ENCODE peak calls at places on chromosomes 2 and 18, in five cellular contexts. One of them, this sample, is unnamed.

GRCh38 chr2:112335600-112335999 is 60.2 kb downstream of the ZC3H6 start:
- DNase-seq in CD8-positive, alpha-beta memory T cell: no peak
- DNase-seq in cardiac muscle cell: no peak
- DNase-seq in breast epithelium: no peak
- DNase-seq in mammary epithelial cell: no peak
- DNase-seq in this sample: no peak

GRCh38 chr18:56639094-56639361 is 636 bp upstream of the TXNL1 start:
- DNase-seq in CD8-positive, alpha-beta memory T cell: no peak
- DNase-seq in cardiac muscle cell: no peak
- DNase-seq in breast epithelium: no peak
- DNase-seq in mammary epithelial cell: no peak
- DNase-seq in this sample: no peak

GRCh38 chr2:165293439-165294420 is 54.5 kb downstream of the SCN2A start:
- DNase-seq in CD8-positive, alpha-beta memory T cell: peak; percentile 51
- DNase-seq in cardiac muscle cell: peak; percentile 92
- DNase-seq in breast epithelium: peak; percentile 28
- DNase-seq in mammary epithelial cell: peak; percentile 88
- DNase-seq in this sample: peak; percentile 48

GRCh38 chr2:32933756-32934095 is 13.0 kb upstream of the LTBP1 start:
- DNase-seq in CD8-positive, alpha-beta memory T cell: no peak
- DNase-seq in cardiac muscle cell: no peak
- DNase-seq in breast epithelium: no peak
- DNase-seq in mammary epithelial cell: no peak
- DNase-seq in this sample: no peak

GRCh38 chr2:46151582-46151981 is 145.6 kb upstream of the EPAS1 start:
- DNase-seq in CD8-positive, alpha-beta memory T cell: no peak
- DNase-seq in cardiac muscle cell: no peak
- DNase-seq in breast epithelium: no peak
- DNase-seq in mammary epithelial cell: peak; percentile 78
- DNase-seq in this sample: no peak

GRCh38 chr2:62727876-62728566 is 22.5 kb downstream of the EHBP1 start:
- DNase-seq in CD8-positive, alpha-beta memory T cell: no peak
- DNase-seq in cardiac muscle cell: no peak
- DNase-seq in breast epithelium: no peak
- DNase-seq in mammary epithelial cell: no peak
- DNase-seq in this sample: no peak

GRCh38 chr2:88199912-88200682 is 30.0 kb downstream of the THNSL2 start:
- DNase-seq in CD8-positive, alpha-beta memory T cell: no peak
- DNase-seq in cardiac muscle cell: peak; percentile 12
- DNase-seq in breast epithelium: peak; percentile 45
- DNase-seq in mammary epithelial cell: peak; percentile 24
- DNase-seq in this sample: no peak

GRCh38 chr2:45643543-45644542 is 7.6 kb upstream of the PRKCE start:
- DNase-seq in CD8-positive, alpha-beta memory T cell: peak; percentile 76
- DNase-seq in cardiac muscle cell: peak; percentile 68
- DNase-seq in breast epithelium: peak; percentile 39
- DNase-seq in mammary epithelial cell: peak; percentile 49
- DNase-seq in this sample: peak; percentile 82

GRCh38 chr18:22257022-22257543 is 87.7 kb downstream of the GATA6 start:
- DNase-seq in CD8-positive, alpha-beta memory T cell: no peak
- DNase-seq in cardiac muscle cell: peak; percentile 11
- DNase-seq in breast epithelium: no peak
- DNase-seq in mammary epithelial cell: no peak
- DNase-seq in this sample: no peak

GRCh38 chr18:23743733-23744333 is 54.6 kb downstream of the LAMA3 start:
- DNase-seq in CD8-positive, alpha-beta memory T cell: no peak
- DNase-seq in cardiac muscle cell: no peak
- DNase-seq in breast epithelium: no peak
- DNase-seq in mammary epithelial cell: no peak
- DNase-seq in this sample: peak; percentile 14

GRCh38 chr2:239157766-239158165 is 243.1 kb downstream of the HDAC4 start:
- DNase-seq in CD8-positive, alpha-beta memory T cell: peak; percentile 36
- DNase-seq in cardiac muscle cell: peak; percentile 3
- DNase-seq in breast epithelium: no peak
- DNase-seq in mammary epithelial cell: peak; percentile 44
- DNase-seq in this sample: peak; percentile 41

GRCh38 chr2:106801256-106801655 is 84.7 kb downstream of the ST6GAL2 start:
- DNase-seq in CD8-positive, alpha-beta memory T cell: no peak
- DNase-seq in cardiac muscle cell: no peak
- DNase-seq in breast epithelium: no peak
- DNase-seq in mammary epithelial cell: no peak
- DNase-seq in this sample: no peak

GRCh38 chr2:191811807-191812602 is 34.9 kb downstream of the CAVIN2 start:
- DNase-seq in CD8-positive, alpha-beta memory T cell: no peak
- DNase-seq in cardiac muscle cell: peak; percentile 85
- DNase-seq in breast epithelium: peak; percentile 40
- DNase-seq in mammary epithelial cell: peak; percentile 38
- DNase-seq in this sample: peak; percentile 54

GRCh38 chr2:213425618-213426017 is 141.4 kb downstream of the SPAG16 start:
- DNase-seq in CD8-positive, alpha-beta memory T cell: no peak
- DNase-seq in cardiac muscle cell: no peak
- DNase-seq in breast epithelium: no peak
- DNase-seq in mammary epithelial cell: no peak
- DNase-seq in this sample: no peak
- H3K36me3 ChIP-seq in CD8-positive, alpha-beta memory T cell: no peaks in the 10 kb centered on the region
- H3K36me3 ChIP-seq in cardiac muscle cell: no peaks in the 10 kb centered on the region
- H3K36me3 ChIP-seq in breast epithelium: no peaks in the 10 kb centered on the region
- H3K36me3 ChIP-seq in mammary epithelial cell: no peaks in the 10 kb centered on the region
- H3K36me3 ChIP-seq in this sample: no peaks in the 10 kb centered on the region

DNA sequence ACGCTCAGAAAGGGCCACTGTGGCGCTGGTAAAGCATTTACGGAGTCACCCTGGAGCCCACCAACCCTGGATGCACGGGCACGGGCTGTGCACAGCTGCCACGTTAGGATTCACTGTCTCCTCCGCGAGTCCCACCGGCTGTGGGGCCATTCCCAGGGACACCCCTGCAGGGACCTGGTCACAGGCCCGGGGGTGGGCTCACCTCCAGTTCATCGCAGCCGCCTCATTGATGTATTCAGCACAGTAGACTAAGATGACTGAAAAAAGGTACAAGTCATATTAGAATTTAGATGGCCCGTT is 4.7 kb downstream of the TMEM18 start:
- DNase-seq in CD8-positive, alpha-beta memory T cell: no peak
- DNase-seq in cardiac muscle cell: no peak
- DNase-seq in breast epithelium: no peak
- DNase-seq in mammary epithelial cell: no peak
- DNase-seq in this sample: no peak
- H3K36me3 ChIP-seq in CD8-positive, alpha-beta memory T cell: peaks cover 14% of the 10 kb centered on the region
- H3K36me3 ChIP-seq in cardiac muscle cell: peaks cover 25% of the 10 kb centered on the region
- H3K36me3 ChIP-seq in breast epithelium: peaks cover 7% of the 10 kb centered on the region
- H3K36me3 ChIP-seq in mammary epithelial cell: peaks cover 11% of the 10 kb centered on the region
- H3K36me3 ChIP-seq in this sample: peaks cover 3% of the 10 kb centered on the region

DNA sequence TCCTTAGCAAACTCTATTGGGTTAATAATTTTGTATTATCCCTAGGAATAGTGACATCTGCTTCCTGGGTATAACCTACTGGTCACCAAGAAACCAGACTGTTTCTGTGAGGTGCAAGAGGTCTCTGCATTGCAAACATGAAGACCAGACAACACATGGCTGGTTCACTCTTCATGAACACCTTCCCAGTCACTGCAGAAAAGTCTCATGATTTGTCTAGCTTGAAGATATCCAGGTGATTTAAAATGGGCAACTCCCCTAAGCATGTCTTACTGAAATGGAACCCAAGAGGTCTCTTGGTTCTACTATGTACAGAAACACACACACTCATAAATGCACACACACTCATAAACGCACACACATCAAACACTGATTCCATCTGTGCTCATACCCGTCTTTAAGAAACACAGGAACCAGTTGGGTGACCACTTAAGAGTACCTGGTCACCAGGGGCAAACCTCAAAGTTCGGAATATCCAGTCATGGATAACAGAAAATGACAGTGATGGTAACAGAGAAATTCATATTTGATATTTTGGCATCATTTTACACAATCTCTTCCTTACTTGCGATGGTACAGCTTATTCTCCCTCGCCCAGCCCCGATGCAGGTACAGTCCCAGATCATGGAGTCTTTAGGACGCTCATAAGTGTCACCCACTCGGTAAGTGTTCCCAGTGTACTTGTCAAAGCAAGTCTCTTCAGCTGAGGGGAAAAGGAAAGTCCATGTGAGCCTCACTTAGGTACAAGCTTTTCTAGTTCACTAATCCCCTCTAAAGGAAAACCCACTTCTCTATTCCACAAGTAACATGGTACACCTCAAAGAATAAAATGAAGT is 2.9 kb downstream of the FN1 start:
- DNase-seq in CD8-positive, alpha-beta memory T cell: no peak
- DNase-seq in cardiac muscle cell: peak; percentile 68
- DNase-seq in breast epithelium: no peak
- DNase-seq in mammary epithelial cell: no peak
- DNase-seq in this sample: no peak
- H3K36me3 ChIP-seq in CD8-positive, alpha-beta memory T cell: no peaks in the 10 kb centered on the region
- H3K36me3 ChIP-seq in cardiac muscle cell: peaks cover 19% of the 10 kb centered on the region
- H3K36me3 ChIP-seq in breast epithelium: no peaks in the 10 kb centered on the region
- H3K36me3 ChIP-seq in mammary epithelial cell: peaks cover 52% of the 10 kb centered on the region
- H3K36me3 ChIP-seq in this sample: no peaks in the 10 kb centered on the region

GRCh38 chr2:182913064-182913463 is 46.6 kb upstream of the FRZB start:
- DNase-seq in CD8-positive, alpha-beta memory T cell: no peak
- DNase-seq in cardiac muscle cell: no peak
- DNase-seq in breast epithelium: no peak
- DNase-seq in mammary epithelial cell: no peak
- DNase-seq in this sample: no peak

GRCh38 chr2:182917924-182918323 is 51.5 kb upstream of the FRZB start:
- DNase-seq in CD8-positive, alpha-beta memory T cell: no peak
- DNase-seq in cardiac muscle cell: no peak
- DNase-seq in breast epithelium: no peak
- DNase-seq in mammary epithelial cell: no peak
- DNase-seq in this sample: no peak

GRCh38 chr2:182914852-182915251 is 48.4 kb upstream of the FRZB start:
- DNase-seq in CD8-positive, alpha-beta memory T cell: no peak
- DNase-seq in cardiac muscle cell: no peak
- DNase-seq in breast epithelium: no peak
- DNase-seq in mammary epithelial cell: no peak
- DNase-seq in this sample: no peak

GRCh38 chr2:182916417-182916816 is 50.0 kb upstream of the FRZB start:
- DNase-seq in CD8-positive, alpha-beta memory T cell: no peak
- DNase-seq in cardiac muscle cell: no peak
- DNase-seq in breast epithelium: no peak
- DNase-seq in mammary epithelial cell: no peak
- DNase-seq in this sample: no peak

GRCh38 chr2:182915369-182916326 is 49.2 kb upstream of the FRZB start:
- DNase-seq in CD8-positive, alpha-beta memory T cell: no peak
- DNase-seq in cardiac muscle cell: peak; percentile 29
- DNase-seq in breast epithelium: no peak
- DNase-seq in mammary epithelial cell: peak; percentile 60
- DNase-seq in this sample: no peak
- H3K36me3 ChIP-seq in CD8-positive, alpha-beta memory T cell: no peaks in the 10 kb centered on the region
- H3K36me3 ChIP-seq in cardiac muscle cell: peaks cover 7% of the 10 kb centered on the region
- H3K36me3 ChIP-seq in breast epithelium: no peaks in the 10 kb centered on the region
- H3K36me3 ChIP-seq in mammary epithelial cell: peaks cover 10% of the 10 kb centered on the region
- H3K36me3 ChIP-seq in this sample: no peaks in the 10 kb centered on the region

DNA sequence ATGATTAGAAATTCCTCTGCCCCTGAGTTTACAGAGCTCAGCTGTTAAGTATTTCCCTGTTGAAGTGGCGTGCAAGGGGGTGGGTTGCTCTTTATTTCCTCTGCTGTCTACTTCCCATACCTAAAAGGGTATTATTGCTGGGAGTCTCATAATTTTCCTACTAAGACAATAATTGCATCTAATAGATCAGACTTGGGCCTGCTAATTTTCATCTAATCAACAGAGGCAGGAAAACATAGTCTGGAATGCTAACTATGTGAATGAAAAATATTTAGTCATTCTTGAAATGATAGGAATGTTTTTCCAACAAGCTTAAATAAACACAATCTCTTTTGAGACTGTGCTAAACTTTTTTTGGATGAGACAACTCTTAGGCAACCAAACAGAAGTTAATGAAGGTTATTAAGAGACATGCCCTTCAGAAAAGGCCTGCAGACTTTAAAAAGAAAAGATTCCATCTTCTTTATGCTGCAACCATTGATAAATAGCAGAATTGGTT is 111.4 kb downstream of the FEZ2 start:
- DNase-seq in CD8-positive, alpha-beta memory T cell: no peak
- DNase-seq in cardiac muscle cell: peak; percentile 80
- DNase-seq in breast epithelium: no peak
- DNase-seq in mammary epithelial cell: peak; percentile 16
- DNase-seq in this sample: no peak
- H3K36me3 ChIP-seq in CD8-positive, alpha-beta memory T cell: no peaks in the 10 kb centered on the region
- H3K36me3 ChIP-seq in cardiac muscle cell: no peaks in the 10 kb centered on the region
- H3K36me3 ChIP-seq in breast epithelium: no peaks in the 10 kb centered on the region
- H3K36me3 ChIP-seq in mammary epithelial cell: peaks cover 13% of the 10 kb centered on the region
- H3K36me3 ChIP-seq in this sample: no peaks in the 10 kb centered on the region

DNA sequence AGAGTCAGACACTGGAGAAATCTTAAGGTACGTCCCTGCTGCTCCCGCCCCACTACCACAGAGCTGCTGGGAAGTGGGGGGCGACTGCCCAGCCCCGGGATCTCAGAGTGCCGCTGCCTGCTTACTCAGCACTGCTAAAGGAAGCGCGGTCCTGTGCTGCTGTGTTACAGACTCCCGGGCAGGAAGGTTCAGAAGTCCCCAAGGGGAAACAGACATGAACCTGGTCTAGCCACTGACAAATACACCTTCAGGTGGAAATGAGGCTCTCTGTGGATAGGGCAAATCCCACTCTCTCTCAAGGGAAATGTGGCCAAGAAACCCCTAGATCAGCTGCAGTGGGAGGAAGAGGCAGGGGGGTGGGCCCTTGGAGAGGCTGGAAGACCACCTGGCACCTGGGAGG is 13.7 kb downstream of the MTERF4 start:
- DNase-seq in CD8-positive, alpha-beta memory T cell: no peak
- DNase-seq in cardiac muscle cell: no peak
- DNase-seq in breast epithelium: no peak
- DNase-seq in mammary epithelial cell: no peak
- DNase-seq in this sample: no peak
- H3K36me3 ChIP-seq in CD8-positive, alpha-beta memory T cell: peaks cover 44% of the 10 kb centered on the region
- H3K36me3 ChIP-seq in cardiac muscle cell: peaks cover 46% of the 10 kb centered on the region
- H3K36me3 ChIP-seq in breast epithelium: peaks cover 15% of the 10 kb centered on the region
- H3K36me3 ChIP-seq in mammary epithelial cell: peaks cover 10% of the 10 kb centered on the region
- H3K36me3 ChIP-seq in this sample: peaks cover 42% of the 10 kb centered on the region

DNA sequence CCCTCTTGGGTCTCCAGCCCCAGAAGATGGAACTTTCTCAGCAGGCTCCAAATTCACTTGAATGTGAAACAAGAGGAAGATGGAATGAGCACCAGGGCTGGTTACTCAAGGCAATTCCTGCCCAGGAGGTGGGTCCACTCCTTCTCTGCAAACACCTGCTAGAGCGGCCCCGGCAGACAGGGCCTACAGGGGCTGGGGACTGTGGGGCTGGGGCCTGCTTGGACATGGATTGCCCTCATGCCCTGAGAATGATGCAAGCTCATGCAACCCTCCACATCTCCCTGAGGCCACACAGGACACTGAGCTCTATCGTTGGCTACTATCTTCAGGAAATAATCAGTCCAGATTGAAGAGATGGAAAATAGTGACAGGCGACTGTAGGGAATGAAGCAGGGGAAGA is 39.1 kb downstream of the TFCP2L1 start:
- DNase-seq in CD8-positive, alpha-beta memory T cell: no peak
- DNase-seq in cardiac muscle cell: no peak
- DNase-seq in breast epithelium: no peak
- DNase-seq in mammary epithelial cell: no peak
- DNase-seq in this sample: no peak
- H3K36me3 ChIP-seq in CD8-positive, alpha-beta memory T cell: no peaks in the 10 kb centered on the region
- H3K36me3 ChIP-seq in cardiac muscle cell: no peaks in the 10 kb centered on the region
- H3K36me3 ChIP-seq in breast epithelium: no peaks in the 10 kb centered on the region
- H3K36me3 ChIP-seq in mammary epithelial cell: peaks cover 18% of the 10 kb centered on the region
- H3K36me3 ChIP-seq in this sample: no peaks in the 10 kb centered on the region

This sample was measured in BE2C.